ENCODE peak calls at places on chromosomes 11 and 22, in five cellular contexts. One of them, this sample, is unnamed.

GRCh38 chr11:5366856-5367255 is 15.5 kb downstream of the OR51B6 start:
- DNase-seq in activated naive CD8-positive, alpha-beta T cell treated with anti-CD3 and anti-CD28 coated beads for 36 hours: no peak
- DNase-seq in spleen: no peak
- DNase-seq in adrenal gland: no peak
- DNase-seq in D721Med: no peak
- DNase-seq in this sample: no peak

GRCh38 chr22:22555596-22555995 is 3.5 kb downstream of the PRAME start:
- DNase-seq in activated naive CD8-positive, alpha-beta T cell treated with anti-CD3 and anti-CD28 coated beads for 36 hours: no peak
- DNase-seq in spleen: no peak
- DNase-seq in adrenal gland: no peak
- DNase-seq in D721Med: no peak
- DNase-seq in this sample: no peak

GRCh38 chr11:79078999-79079398 is 361.8 kb downstream of the TENM4 start:
- DNase-seq in spleen: no peak
- DNase-seq in adrenal gland: no peak
- DNase-seq in D721Med: peak
- DNase-seq in activated naive CD8-positive, alpha-beta T cell treated with anti-CD3 and anti-CD28 coated beads for 36 hours: no peak
- DNase-seq in this sample: no peak

GRCh38 chr11:134347441-134347840 is 15.7 kb downstream of the GLB1L2 start:
- DNase-seq in adrenal gland: peak
- DNase-seq in spleen: no peak
- DNase-seq in activated naive CD8-positive, alpha-beta T cell treated with anti-CD3 and anti-CD28 coated beads for 36 hours: no peak
- DNase-seq in D721Med: no peak
- DNase-seq in this sample: no peak

GRCh38 chr22:19565921-19566598 is 41.9 kb upstream of the CLDN5 start:
- DNase-seq in spleen: no peak
- DNase-seq in activated naive CD8-positive, alpha-beta T cell treated with anti-CD3 and anti-CD28 coated beads for 36 hours: no peak
- DNase-seq in D721Med: no peak
- DNase-seq in adrenal gland: no peak
- DNase-seq in this sample: no peak

GRCh38 chr11:103091024-103091423 is 936 bp downstream of the DCUN1D5 start:
- DNase-seq in spleen: no peak
- DNase-seq in activated naive CD8-positive, alpha-beta T cell treated with anti-CD3 and anti-CD28 coated beads for 36 hours: no peak
- DNase-seq in adrenal gland: no peak
- DNase-seq in D721Med: no peak
- DNase-seq in this sample: no peak

GRCh38 chr22:29871684-29872083 is 11.3 kb upstream of the MTMR3 start:
- DNase-seq in spleen: no peak
- DNase-seq in D721Med: no peak
- DNase-seq in activated naive CD8-positive, alpha-beta T cell treated with anti-CD3 and anti-CD28 coated beads for 36 hours: no peak
- DNase-seq in adrenal gland: peak
- DNase-seq in this sample: no peak

GRCh38 chr11:59142530-59143507 is at the start of gene FAM111A:
- DNase-seq in adrenal gland: peak
- DNase-seq in spleen: peak
- DNase-seq in D721Med: no peak
- DNase-seq in activated naive CD8-positive, alpha-beta T cell treated with anti-CD3 and anti-CD28 coated beads for 36 hours: peak
- DNase-seq in this sample: peak

GRCh38 chr11:69637956-69638871 is 2.7 kb upstream of the CCND1 start:
- DNase-seq in spleen: peak
- DNase-seq in activated naive CD8-positive, alpha-beta T cell treated with anti-CD3 and anti-CD28 coated beads for 36 hours: no peak
- DNase-seq in D721Med: no peak
- DNase-seq in adrenal gland: peak
- DNase-seq in this sample: peak

This sample was measured in mucosa of gallbladder.